ENCODE peak calls at places on chromosomes 7 and 10, in nine cellular contexts. K is germinal center, I is neural progenitor cell, Q is ELF-1, B is substantia nigra, J is non-pigmented ciliary epithelial cell, T is anterior cingulate cortex, E is NCI-H1105 treated with DMSO at 0.1 percent for 48 hours, V is LNCaP clone FGC. D is an unnamed sample.

GRCh38 chr7:131619336-131620305 is 63.2 kb upstream of the PODXL start:
- DNase-seq in K (no peak), I (peak; percentile 29), Q (peak; percentile 91), B (no peak), J (no peak), T (no peak), E (no peak), V (no peak), D (no peak)

GRCh38 chr7:28872226-28872625 is 85.9 kb downstream of the TRIL start:
- DNase-seq in K (no peak), I (no peak), Q (no peak), B (no peak), J (no peak), T (no peak), E (no peak), V (no peak), D (no peak)

GRCh38 chr7:150755473-150756099 is 18.4 kb downstream of the GIMAP5 start:
- DNase-seq in K (no peak), I (no peak), Q (no peak), B (no peak), J (no peak), T (no peak), E (no peak), V (no peak), D (no peak)

GRCh38 chr10:11593612-11594011 is 17.8 kb downstream of the USP6NL start:
- DNase-seq in K (no peak), I (no peak), Q (no peak), B (no peak), J (no peak), T (no peak), E (no peak), V (no peak), D (no peak)

GRCh38 chr7:134720091-134720935 is 59.1 kb upstream of the CALD1 start:
- DNase-seq in K (no peak), I (no peak), Q (no peak), B (no peak), J (no peak), T (no peak), E (no peak), V (no peak), D (no peak)

GRCh38 chr7:44637788-44638594 is 31.6 kb downstream of the OGDH start:
- DNase-seq in K (peak; percentile 30), I (no peak), Q (no peak), B (no peak), J (no peak), T (no peak), E (no peak), V (no peak), D (no peak)

GRCh38 chr10:105950410-105950809 is 1214.1 kb downstream of the SORCS1 start:
- DNase-seq in K (peak; percentile 7), I (peak; percentile 70), Q (peak; percentile 16), B (peak; percentile 45), J (no peak), T (peak; percentile 56), E (peak; percentile 40), V (peak; percentile 22), D (peak; percentile 35)

GRCh38 chr7:5380350-5381210 is 43.1 kb downstream of the TNRC18 start:
- DNase-seq in K (no peak), I (no peak), Q (no peak), B (no peak), J (no peak), T (no peak), E (no peak), V (no peak), D (no peak)

GRCh38 chr10:102120987-102121738 is 995 bp upstream of the LDB1 start:
- DNase-seq in K (no peak), I (peak; percentile 89), Q (peak; percentile 98), B (peak; percentile 33), J (no peak), T (peak; percentile 62), E (no peak), V (no peak), D (no peak)

GRCh38 chr10:43824934-43825333 is 176.3 kb upstream of the ZNF32 start:
- DNase-seq in K (no peak), I (no peak), Q (no peak), B (no peak), J (peak; percentile 53), T (no peak), E (no peak), V (no peak), D (no peak)

GRCh38 chr10:72242675-72243074 is 26.6 kb upstream of the ASCC1 start:
- DNase-seq in K (no peak), I (no peak), Q (peak; percentile 22), B (peak; percentile 57), J (no peak), T (peak; percentile 78), E (no peak), V (no peak), D (peak; percentile 59)

GRCh38 chr7:41880107-41880506 is 177.2 kb upstream of the INHBA start:
- DNase-seq in K (no peak), I (no peak), Q (peak; percentile 66), B (peak; percentile 5), J (peak; percentile 83), T (no peak), E (no peak), V (no peak), D (no peak)

GRCh38 chr10:23686722-23687121 is 247.8 kb downstream of the OTUD1 start:
- DNase-seq in K (no peak), I (no peak), Q (no peak), B (no peak), J (no peak), T (no peak), E (no peak), V (no peak), D (no peak)

GRCh38 chr7:93016085-93016471 is 101.7 kb downstream of the SAMD9 start:
- DNase-seq in K (no peak), I (no peak), Q (peak; percentile 9), B (no peak), J (no peak), T (no peak), E (no peak), V (no peak), D (no peak)

GRCh38 chr7:128408709-128409434 is 910 bp downstream of the IMPDH1 start:
- DNase-seq in K (no peak), I (peak; percentile 76), Q (peak; percentile 46), B (no peak), J (no peak), T (no peak), E (no peak), V (no peak), D (no peak)

GRCh38 chr7:1344421-1344820 is 111.7 kb downstream of the UNCX start:
- DNase-seq in K (no peak), I (no peak), Q (no peak), B (no peak), J (no peak), T (no peak), E (no peak), V (no peak), D (no peak)

GRCh38 chr7:93574646-93575554 is at the start of gene CALCR:
- DNase-seq in K (no peak), I (peak; percentile 71), Q (peak; percentile 50), B (no peak), J (no peak), T (no peak), E (peak; percentile 17), V (no peak), D (peak; percentile 57)

GRCh38 chr10:116729243-116729642 is 13.1 kb downstream of the HSPA12A start:
- DNase-seq in K (no peak), I (no peak), Q (no peak), B (no peak), J (no peak), T (no peak), E (no peak), V (no peak), D (no peak)

GRCh38 chr7:112167144-112167543 is 39.1 kb downstream of the DOCK4 start:
- DNase-seq in K (no peak), I (no peak), Q (no peak), B (peak; percentile 34), J (no peak), T (peak; percentile 34), E (no peak), V (no peak), D (no peak)

GRCh38 chr7:13800694-13801448 is 188.6 kb downstream of the ETV1 start:
- DNase-seq in K (no peak), I (no peak), Q (no peak), B (no peak), J (peak; percentile 87), T (no peak), E (peak; percentile 11), V (no peak), D (no peak)

GRCh38 chr10:88881922-88882645 is 2.0 kb downstream of the STAMBPL1 start:
- DNase-seq in K (no peak), I (no peak), Q (no peak), B (no peak), J (no peak), T (no peak), E (no peak), V (no peak), D (no peak)

GRCh38 chr10:49539320-49539885 is 482 bp upstream of the ERCC6 start:
- DNase-seq in K (peak; percentile 24), I (peak; percentile 34), Q (peak; percentile 66), B (no peak), J (no peak), T (no peak), E (peak; percentile 25), V (peak; percentile 44), D (no peak)

GRCh38 chr10:110481948-110482347 is 15.8 kb upstream of the DUSP5 start:
- DNase-seq in K (no peak), I (no peak), Q (no peak), B (no peak), J (no peak), T (no peak), E (no peak), V (no peak), D (no peak)

GRCh38 chr10:42491001-42491592 is 147.3 kb downstream of the ZNF33B start:
- DNase-seq in K (no peak), I (no peak), Q (no peak), B (no peak), J (no peak), T (no peak), E (no peak), V (no peak), D (no peak)

GRCh38 chr7:129210256-129210988 is 14.4 kb upstream of the AHCYL2 start:
- DNase-seq in K (peak; percentile 77), I (peak; percentile 76), Q (peak; percentile 70), B (peak; percentile 75), J (no peak), T (peak; percentile 52), E (peak; percentile 63), V (peak; percentile 19), D (peak; percentile 71)

D was measured in pancreas.